ENCODE peak calls at places on chromosomes 11 and 22, in four cellular contexts. One of them, this sample, is unnamed. For H3K4me1, the result is how much of the 10 kb centered on the place peaks cover.

GRCh38 chr22:23606204-23607131 is 25.7 kb downstream of the DRICH1 start:
- DNase-seq in neural progenitor cell: no peak
- DNase-seq in GM23338: no peak
- DNase-seq in MM.1S: no peak
- DNase-seq in this sample: no peak

GRCh38 chr11:134792044-134792443 is 380.0 kb upstream of the B3GAT1 start:
- DNase-seq in neural progenitor cell: no peak
- DNase-seq in GM23338: no peak
- DNase-seq in MM.1S: no peak
- DNase-seq in this sample: no peak

GRCh38 chr11:70152244-70152643 is 50.9 kb upstream of the FADD start:
- DNase-seq in neural progenitor cell: no peak
- DNase-seq in GM23338: no peak
- DNase-seq in MM.1S: no peak
- DNase-seq in this sample: no peak

GRCh38 chr11:45596571-45596970 is 68.9 kb downstream of the CHST1 start:
- DNase-seq in neural progenitor cell: no peak
- DNase-seq in GM23338: no peak
- DNase-seq in MM.1S: no peak
- DNase-seq in this sample: no peak

GRCh38 chr22:48373626-48374173 is 1454.0 kb downstream of the BRD1 start:
- DNase-seq in neural progenitor cell: no peak
- DNase-seq in GM23338: no peak
- DNase-seq in MM.1S: no peak
- DNase-seq in this sample: no peak

GRCh38 chr11:3736816-3737215 is 60.5 kb downstream of the NUP98 start:
- DNase-seq in neural progenitor cell: no peak
- DNase-seq in GM23338: no peak
- DNase-seq in MM.1S: no peak
- DNase-seq in this sample: peak

GRCh38 chr11:124879999-124880611 is 14.9 kb downstream of the ROBO3 start:
- DNase-seq in neural progenitor cell: no peak
- DNase-seq in GM23338: no peak
- DNase-seq in MM.1S: no peak
- DNase-seq in this sample: no peak

GRCh38 chr11:32562839-32563599 is 20.6 kb upstream of the EIF3M start:
- DNase-seq in neural progenitor cell: no peak
- DNase-seq in GM23338: no peak
- DNase-seq in MM.1S: no peak
- DNase-seq in this sample: no peak

GRCh38 chr11:10453261-10453660 is 1.8 kb upstream of the AMPD3 start:
- DNase-seq in neural progenitor cell: no peak
- DNase-seq in GM23338: no peak
- DNase-seq in MM.1S: no peak
- DNase-seq in this sample: no peak

GRCh38 chr11:20156876-20157613 is 3.2 kb downstream of the DBX1 start:
- DNase-seq in neural progenitor cell: peak
- DNase-seq in GM23338: peak
- DNase-seq in MM.1S: peak
- DNase-seq in this sample: no peak

GRCh38 chr11:28629235-28629634 is 521.0 kb downstream of the METTL15 start:
- DNase-seq in neural progenitor cell: no peak
- DNase-seq in GM23338: no peak
- DNase-seq in MM.1S: no peak
- DNase-seq in this sample: no peak

GRCh38 chr11:64438986-64439771 is 80.2 kb downstream of the RPS6KA4 start:
- DNase-seq in neural progenitor cell: no peak
- DNase-seq in GM23338: peak
- DNase-seq in MM.1S: no peak
- DNase-seq in this sample: no peak

GRCh38 chr11:132202621-132203020 is 832.2 kb downstream of the NTM start:
- DNase-seq in neural progenitor cell: no peak
- DNase-seq in GM23338: no peak
- DNase-seq in MM.1S: no peak
- DNase-seq in this sample: peak

GRCh38 chr11:15313862-15314261 is 199.1 kb downstream of the INSC start:
- DNase-seq in neural progenitor cell: no peak
- DNase-seq in GM23338: no peak
- DNase-seq in MM.1S: no peak
- DNase-seq in this sample: no peak

GRCh38 chr11:57392421-57393105 is 2.1 kb upstream of the PRG2 start:
- DNase-seq in neural progenitor cell: no peak
- DNase-seq in GM23338: no peak
- DNase-seq in MM.1S: no peak
- DNase-seq in this sample: no peak

GRCh38 chr11:71112990-71113389 is 139.4 kb downstream of the SHANK2 start:
- DNase-seq in neural progenitor cell: no peak
- DNase-seq in GM23338: no peak
- DNase-seq in MM.1S: no peak
- DNase-seq in this sample: no peak

GRCh38 chr11:108432783-108433182 is 34.5 kb downstream of the C11orf65 start:
- DNase-seq in neural progenitor cell: no peak
- DNase-seq in GM23338: no peak
- DNase-seq in MM.1S: no peak
- DNase-seq in this sample: peak

GRCh38 chr11:17471501-17471900 is 5.1 kb downstream of the ABCC8 start:
- DNase-seq in neural progenitor cell: no peak
- DNase-seq in GM23338: no peak
- DNase-seq in MM.1S: no peak
- DNase-seq in this sample: no peak

GRCh38 chr11:109302591-109303334 is 119.2 kb upstream of the C11orf87 start:
- DNase-seq in neural progenitor cell: no peak
- DNase-seq in GM23338: no peak
- DNase-seq in MM.1S: no peak
- DNase-seq in this sample: no peak

GRCh38 chr11:19959697-19960096 is 200.6 kb downstream of the DBX1 start:
- DNase-seq in neural progenitor cell: no peak
- DNase-seq in GM23338: no peak
- DNase-seq in MM.1S: no peak
- DNase-seq in this sample: no peak

GRCh38 chr11:69683764-69684333 is 8.7 kb upstream of the LTO1 start:
- DNase-seq in neural progenitor cell: peak
- DNase-seq in GM23338: peak
- DNase-seq in MM.1S: no peak
- DNase-seq in this sample: peak

GRCh38 chr11:126764221-126764620 is 236.3 kb downstream of the KIRREL3 start:
- DNase-seq in neural progenitor cell: no peak
- DNase-seq in GM23338: no peak
- DNase-seq in MM.1S: no peak
- DNase-seq in this sample: peak

GRCh38 chr11:80916180-80916811 is 1475.5 kb upstream of the TENM4 start:
- DNase-seq in neural progenitor cell: no peak
- DNase-seq in GM23338: no peak
- DNase-seq in MM.1S: no peak
- DNase-seq in this sample: no peak

GRCh38 chr11:8103909-8104308 is 22.9 kb downstream of the TUB start:
- DNase-seq in neural progenitor cell: no peak
- DNase-seq in GM23338: no peak
- DNase-seq in MM.1S: no peak
- DNase-seq in this sample: no peak

GRCh38 chr11:83612891-83613766 is 327.0 kb upstream of the CCDC90B start:
- DNase-seq in neural progenitor cell: peak
- DNase-seq in GM23338: peak
- DNase-seq in MM.1S: no peak
- DNase-seq in this sample: no peak

GRCh38 chr11:85182437-85183109 is 444.6 kb downstream of the DLG2 start:
- DNase-seq in neural progenitor cell: peak
- DNase-seq in GM23338: peak
- DNase-seq in MM.1S: peak
- DNase-seq in this sample: peak

GRCh38 chr11:16605440-16605970 is 132.9 kb upstream of the C11orf58 start:
- DNase-seq in neural progenitor cell: peak
- DNase-seq in GM23338: peak
- DNase-seq in MM.1S: peak
- DNase-seq in this sample: peak

GRCh38 chr22:20566420-20567260 is 59.2 kb downstream of the MED15 start:
- DNase-seq in neural progenitor cell: no peak
- DNase-seq in GM23338: no peak
- DNase-seq in MM.1S: no peak
- DNase-seq in this sample: peak

GRCh38 chr22:25348391-25348790 is 129.0 kb downstream of the CRYBB2 start:
- DNase-seq in neural progenitor cell: no peak
- DNase-seq in GM23338: no peak
- DNase-seq in MM.1S: no peak
- DNase-seq in this sample: no peak

GRCh38 chr11:46335858-46336600 is 11.2 kb upstream of the DGKZ start:
- DNase-seq in neural progenitor cell: peak
- DNase-seq in GM23338: no peak
- DNase-seq in MM.1S: no peak
- DNase-seq in this sample: no peak

GRCh38 chr22:31089101-31090100 is 8.3 kb downstream of the SMTN start:
- DNase-seq in neural progenitor cell: peak
- DNase-seq in GM23338: peak
- DNase-seq in MM.1S: peak
- DNase-seq in this sample: peak

GRCh38 chr11:119377961-119378667 is 3.4 kb downstream of the USP2 start:
- DNase-seq in neural progenitor cell: peak
- DNase-seq in GM23338: no peak
- DNase-seq in MM.1S: peak
- DNase-seq in this sample: no peak

GRCh38 chr22:17552737-17553136 is 10.6 kb upstream of the SLC25A18 start:
- DNase-seq in neural progenitor cell: no peak
- DNase-seq in GM23338: no peak
- DNase-seq in MM.1S: no peak
- DNase-seq in this sample: no peak

GRCh38 chr11:69328231-69328630 is 34.3 kb downstream of the MYEOV start:
- DNase-seq in neural progenitor cell: no peak
- DNase-seq in GM23338: no peak
- DNase-seq in MM.1S: no peak
- DNase-seq in this sample: no peak

GRCh38 chr11:120432056-120433018 is 79.2 kb upstream of the GRIK4 start:
- DNase-seq in neural progenitor cell: no peak
- DNase-seq in GM23338: no peak
- DNase-seq in MM.1S: no peak
- DNase-seq in this sample: peak

GRCh38 chr22:50699001-50699753 is 26.6 kb downstream of the SHANK3 start:
- DNase-seq in neural progenitor cell: no peak
- DNase-seq in GM23338: no peak
- DNase-seq in MM.1S: no peak
- DNase-seq in this sample: no peak

GRCh38 chr11:78664606-78665005 is 89.9 kb upstream of the NARS2 start:
- DNase-seq in neural progenitor cell: no peak
- DNase-seq in GM23338: no peak
- DNase-seq in MM.1S: no peak
- DNase-seq in this sample: no peak

GRCh38 chr22:41922940-41923594 is 3.5 kb downstream of the TNFRSF13C start:
- DNase-seq in neural progenitor cell: no peak
- DNase-seq in GM23338: no peak
- DNase-seq in MM.1S: no peak
- DNase-seq in this sample: no peak
- H3K4me3 ChIP-seq in neural progenitor cell: no peak
- H3K4me3 ChIP-seq in GM23338: no peak
- H3K4me3 ChIP-seq in MM.1S: no peak
- H3K4me3 ChIP-seq in this sample: no peak

GRCh38 chr11:106306942-106307341 is 229.5 kb downstream of the AASDHPPT start:
- DNase-seq in neural progenitor cell: no peak
- DNase-seq in GM23338: no peak
- DNase-seq in MM.1S: no peak
- DNase-seq in this sample: peak
- TF ChIP-seq EZH2phosphoT487 in neural progenitor cell: no peak
- TF ChIP-seq EZH2phosphoT487 in GM23338: no peak
- TF ChIP-seq EZH2phosphoT487 in MM.1S: no peak
- TF ChIP-seq EZH2phosphoT487 in this sample: no peak

GRCh38 chr22:21938906-21939305 is 13.7 kb downstream of the PPM1F start:
- DNase-seq in neural progenitor cell: no peak
- DNase-seq in GM23338: no peak
- DNase-seq in MM.1S: no peak
- DNase-seq in this sample: no peak

GRCh38 chr22:21937821-21938070 is 14.9 kb downstream of the PPM1F start:
- DNase-seq in neural progenitor cell: no peak
- DNase-seq in GM23338: no peak
- DNase-seq in MM.1S: no peak
- DNase-seq in this sample: peak

GRCh38 chr22:21936151-21936778 is 16.4 kb downstream of the PPM1F start:
- DNase-seq in neural progenitor cell: no peak
- DNase-seq in GM23338: no peak
- DNase-seq in MM.1S: no peak
- DNase-seq in this sample: peak

GRCh38 chr22:21938071-21938822 is 14.4 kb downstream of the PPM1F start:
- DNase-seq in neural progenitor cell: peak
- DNase-seq in GM23338: peak
- DNase-seq in MM.1S: peak
- DNase-seq in this sample: peak

GRCh38 chr22:21937041-21937820 is 15.4 kb downstream of the PPM1F start:
- DNase-seq in neural progenitor cell: no peak
- DNase-seq in GM23338: no peak
- DNase-seq in MM.1S: no peak
- DNase-seq in this sample: peak
- H3K4me1 ChIP-seq in neural progenitor cell: under half
- H3K4me1 ChIP-seq in GM23338: under half
- H3K4me1 ChIP-seq in MM.1S: under half
- H3K4me1 ChIP-seq in this sample: under half

DNA sequence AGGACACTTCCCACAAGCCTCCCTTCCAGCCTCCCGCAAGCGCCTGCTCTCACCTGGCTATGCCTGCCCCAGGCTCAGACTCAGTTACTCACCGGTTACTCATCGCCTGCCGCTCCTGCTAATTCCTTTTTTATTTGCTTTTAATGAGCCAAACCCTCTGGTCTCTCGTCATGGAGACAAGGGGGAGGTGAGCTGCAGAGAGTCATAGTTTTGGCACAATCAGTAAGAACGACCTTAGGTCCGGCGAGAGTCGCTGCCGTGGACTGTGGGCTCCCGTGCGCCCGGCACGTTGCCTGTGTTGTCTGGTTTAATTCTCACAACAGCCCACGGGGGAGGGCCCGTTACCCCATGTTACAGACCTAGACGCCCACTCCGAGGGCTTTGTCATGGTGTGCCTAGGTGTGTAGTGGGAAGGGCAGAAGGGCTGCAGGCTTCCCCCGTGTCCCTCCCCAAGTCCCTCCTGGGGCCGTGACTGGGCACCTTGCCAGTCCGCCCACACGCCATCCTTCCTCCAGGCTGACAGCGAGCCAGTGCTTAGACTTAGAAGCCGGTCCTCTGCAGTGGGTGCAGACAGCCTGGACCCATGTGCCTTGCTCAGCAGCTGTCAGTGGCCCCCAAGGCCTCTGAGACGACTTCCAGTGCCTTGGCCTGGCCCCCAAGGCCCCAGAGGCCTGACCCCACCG is 42.2 kb downstream of the WNT7B start:
- DNase-seq in neural progenitor cell: no peak
- DNase-seq in GM23338: no peak
- DNase-seq in MM.1S: no peak
- DNase-seq in this sample: peak
- H3K4me3 ChIP-seq in neural progenitor cell: no peak
- H3K4me3 ChIP-seq in GM23338: no peak
- H3K4me3 ChIP-seq in MM.1S: no peak
- H3K4me3 ChIP-seq in this sample: peak

GRCh38 chr22:28589102-28589501 is 90.5 kb downstream of the TTC28 start:
- DNase-seq in neural progenitor cell: no peak
- DNase-seq in GM23338: no peak
- DNase-seq in MM.1S: no peak
- DNase-seq in this sample: no peak
- TF ChIP-seq EZH2phosphoT487 in neural progenitor cell: no peak
- TF ChIP-seq EZH2phosphoT487 in GM23338: no peak
- TF ChIP-seq EZH2phosphoT487 in MM.1S: no peak
- TF ChIP-seq EZH2phosphoT487 in this sample: no peak